ENCODE peak calls at places on chromosomes 12 and 14, in four cellular contexts. U, S, L and I are unnamed samples.

GRCh38 chr12:114478891-114479290 is 72.9 kb upstream of the TBX5 start:
- DNase-seq in U (no peak), S (no peak), L (no peak), I (no peak)

GRCh38 chr12:54977155-54977554 is 7.4 kb downstream of the TESPA1 start:
- DNase-seq in U (peak), S (no peak), L (no peak), I (peak)

GRCh38 chr12:132445884-132446471 is 44.0 kb upstream of the FBRSL1 start:
- DNase-seq in U (peak), S (no peak), L (peak), I (peak)

GRCh38 chr14:55954108-55954507 is 164.1 kb upstream of the PELI2 start:
- DNase-seq in U (no peak), S (no peak), L (no peak), I (no peak)

GRCh38 chr12:120413901-120414695 is 23.8 kb upstream of the COX6A1 start:
- DNase-seq in U (no peak), S (no peak), L (no peak), I (no peak)

GRCh38 chr14:56371737-56372136 is 207.9 kb upstream of the TMEM260 start:
- DNase-seq in U (no peak), S (no peak), L (no peak), I (no peak)

GRCh38 chr12:2501464-2502181 is 293.1 kb upstream of the FKBP4 start:
- DNase-seq in U (no peak), S (no peak), L (no peak), I (peak)

GRCh38 chr14:79090781-79091180 is 920.6 kb downstream of the NRXN3 start:
- DNase-seq in U (no peak), S (no peak), L (no peak), I (no peak)

GRCh38 chr12:128820723-128821432 is 2.9 kb downstream of the SLC15A4 start:
- DNase-seq in U (no peak), S (no peak), L (no peak), I (peak)

GRCh38 chr14:74843653-74844052 is 32.3 kb downstream of the PROX2 start:
- DNase-seq in U (peak), S (no peak), L (no peak), I (peak)

GRCh38 chr14:72352012-72352411 is 419.8 kb downstream of the RGS6 start:
- DNase-seq in U (no peak), S (no peak), L (no peak), I (no peak)

GRCh38 chr12:53268637-53269562 is 801 bp downstream of the ESPL1 start:
- DNase-seq in U (no peak), S (no peak), L (no peak), I (peak)

GRCh38 chr14:65928995-65929394 is 516.5 kb downstream of the FUT8 start:
- DNase-seq in U (no peak), S (no peak), L (no peak), I (no peak)

GRCh38 chr14:89025581-89026236 is 201.3 kb downstream of the TTC8 start:
- DNase-seq in U (peak), S (no peak), L (no peak), I (no peak)

GRCh38 chr14:75046275-75046674 is 5.0 kb downstream of the MLH3 start:
- DNase-seq in U (no peak), S (no peak), L (no peak), I (no peak)

GRCh38 chr12:71846322-71846940 is 6.9 kb downstream of the TBC1D15 start:
- DNase-seq in U (peak), S (no peak), L (peak), I (peak)

GRCh38 chr14:105978618-105979295 is 452.4 kb downstream of the TMEM121 start:
- DNase-seq in U (no peak), S (no peak), L (no peak), I (no peak)

GRCh38 chr14:69242311-69243224 is 17.4 kb upstream of the GALNT16 start:
- DNase-seq in U (peak), S (no peak), L (peak), I (peak)

GRCh38 chr12:26125451-26126339 is 858 bp upstream of the BHLHE41 start:
- DNase-seq in U (peak), S (peak), L (peak), I (peak)

GRCh38 chr14:22044193-22044592 is 370.6 kb upstream of the OR4E1 start:
- DNase-seq in U (no peak), S (no peak), L (no peak), I (no peak)

GRCh38 chr12:79055926-79056674 is 191.5 kb downstream of the SYT1 start:
- DNase-seq in U (peak), S (no peak), L (peak), I (peak)

GRCh38 chr12:111600296-111600562 is 1.1 kb upstream of the ATXN2 start:
- DNase-seq in U (no peak), S (no peak), L (no peak), I (no peak)
- H3K4me3 ChIP-seq in U (peak), S (peak), L (peak), I (peak)

GRCh38 chr14:99230271-99231141 is 41.5 kb downstream of the BCL11B start:
- DNase-seq in U (no peak), S (no peak), L (no peak), I (no peak)
- H3K4me3 ChIP-seq in U (no peak), S (peak), L (no peak), I (no peak)

GRCh38 chr12:4908694-4909396 is 860 bp upstream of the KCNA1 start:
- DNase-seq in U (no peak), S (no peak), L (no peak), I (no peak)

GRCh38 chr12:4911316-4911994 is 1.8 kb downstream of the KCNA1 start:
- DNase-seq in U (no peak), S (no peak), L (no peak), I (no peak)

GRCh38 chr12:4910502-4911315 is 1.0 kb downstream of the KCNA1 start:
- DNase-seq in U (no peak), S (no peak), L (no peak), I (no peak)

GRCh38 chr12:4909734-4910501 is at the start of gene KCNA1:
- DNase-seq in U (no peak), S (no peak), L (no peak), I (no peak)

DNA sequence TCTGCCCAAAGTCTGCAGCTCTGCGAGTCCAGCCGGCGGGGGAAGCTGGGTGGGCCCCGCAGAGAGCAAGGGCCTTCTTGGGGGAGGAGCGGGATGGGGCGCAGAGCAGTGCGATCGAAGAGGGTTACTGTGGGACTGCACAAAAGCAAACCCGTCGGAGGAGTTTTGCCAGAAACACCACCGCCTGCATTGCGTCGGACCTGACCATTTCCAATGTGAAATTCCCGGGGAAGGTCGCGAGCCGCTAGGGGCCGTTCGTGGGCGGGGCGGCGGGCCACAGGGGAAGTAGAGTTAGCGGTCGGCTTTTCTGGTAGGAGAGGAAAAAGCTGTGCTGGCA is 340 bp upstream of the KCNA1 start:
- DNase-seq in U (no peak), S (no peak), L (no peak), I (no peak)
- H3K4me3 ChIP-seq in U (no peak), S (peak), L (no peak), I (no peak)

DNA sequence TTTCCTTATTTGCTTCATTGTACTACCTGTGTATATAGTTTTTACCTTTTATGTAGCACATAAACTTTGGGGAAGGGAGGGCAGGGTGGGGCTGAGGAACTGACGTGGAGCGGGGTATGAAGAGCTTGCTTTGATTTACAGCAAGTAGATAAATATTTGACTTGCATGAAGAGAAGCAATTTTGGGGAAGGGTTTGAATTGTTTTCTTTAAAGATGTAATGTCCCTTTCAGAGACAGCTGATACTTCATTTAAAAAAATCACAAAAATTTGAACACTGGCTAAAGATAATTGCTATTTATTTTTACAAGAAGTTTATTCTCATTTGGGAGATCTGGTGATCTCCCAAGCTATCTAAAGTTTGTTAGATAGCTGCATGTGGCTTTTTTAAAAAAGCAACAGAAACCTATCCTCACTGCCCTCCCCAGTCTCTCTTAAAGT is 4.1 kb downstream of the CDKN1B start:
- DNase-seq in U (no peak), S (no peak), L (peak), I (peak)
- H3K4me3 ChIP-seq in U (peak), S (peak), L (peak), I (peak)

GRCh38 chr14:103206023-103206481 is 82.8 kb downstream of the TNFAIP2 start:
- DNase-seq in U (no peak), S (no peak), L (no peak), I (no peak)

GRCh38 chr14:103204852-103205540 is 81.7 kb downstream of the TNFAIP2 start:
- DNase-seq in U (peak), S (no peak), L (peak), I (peak)

GRCh38 chr14:103205541-103205906 is 82.3 kb downstream of the TNFAIP2 start:
- DNase-seq in U (no peak), S (no peak), L (no peak), I (no peak)

GRCh38 chr14:103207404-103208072 is 84.3 kb downstream of the TNFAIP2 start:
- DNase-seq in U (peak), S (no peak), L (no peak), I (no peak)

GRCh38 chr14:103207038-103207403 is 83.8 kb downstream of the TNFAIP2 start:
- DNase-seq in U (peak), S (peak), L (no peak), I (no peak)
- H3K4me3 ChIP-seq in U (peak), S (peak), L (no peak), I (peak)

DNA sequence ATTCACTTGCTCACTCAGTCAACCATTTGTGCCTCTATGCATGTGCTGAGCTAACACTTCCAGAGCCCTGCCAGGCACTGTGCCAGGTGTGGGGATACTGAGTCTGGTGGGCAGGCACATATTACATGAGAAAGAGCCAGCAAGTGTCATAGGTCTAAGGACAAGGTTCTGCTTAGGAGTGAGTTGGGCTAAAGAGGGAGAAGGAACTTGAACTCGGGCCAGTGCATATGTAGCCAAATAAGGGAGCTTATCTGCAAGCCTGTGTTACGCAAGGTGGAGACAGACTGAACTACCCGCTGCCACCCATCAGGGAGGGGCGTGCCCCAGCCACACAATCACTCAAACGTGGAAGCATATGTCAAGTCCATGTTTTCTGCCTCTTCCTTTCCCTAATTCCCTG is 140.0 kb upstream of the NOS1 start:
- DNase-seq in U (no peak), S (no peak), L (no peak), I (no peak)
- H3K4me3 ChIP-seq in U (no peak), S (no peak), L (no peak), I (no peak)

GRCh38 chr12:66600805-66601392 is 78.0 kb downstream of the GRIP1 start:
- DNase-seq in U (no peak), S (no peak), L (no peak), I (no peak)

GRCh38 chr12:66603981-66604380 is 74.9 kb downstream of the GRIP1 start:
- DNase-seq in U (no peak), S (no peak), L (no peak), I (no peak)

GRCh38 chr12:66598081-66598480 is 80.8 kb downstream of the GRIP1 start:
- DNase-seq in U (no peak), S (no peak), L (no peak), I (no peak)

GRCh38 chr12:66602483-66603143 is 76.3 kb downstream of the GRIP1 start:
- DNase-seq in U (no peak), S (no peak), L (no peak), I (no peak)

GRCh38 chr12:66603458-66603857 is 75.4 kb downstream of the GRIP1 start:
- DNase-seq in U (no peak), S (no peak), L (no peak), I (no peak)
- H3K4me3 ChIP-seq in U (no peak), S (no peak), L (no peak), I (no peak)